ENCODE peak calls at places on chromosomes 5 and 9, in six cellular contexts. N is occipital lobe, B is hypothalamus, Y is nucleus accumbens, W is mucosa of descending colon, D is adrenal gland. C is an unnamed sample.

GRCh38 chr9:87834357-87834756 is 48.3 kb upstream of the SPATA31E1 start:
- DNase-seq in B (no peak), W (peak), N (no peak), Y (no peak), D (no peak), C (no peak)

GRCh38 chr9:112378441-112379176 is 1.3 kb upstream of the HSDL2 start:
- DNase-seq in Y (no peak), N (no peak), B (no peak), D (peak), W (peak), C (no peak)

GRCh38 chr5:9534881-9535517 is 10.9 kb downstream of the SEMA5A start:
- DNase-seq in N (peak), W (no peak), B (no peak), D (no peak), Y (no peak), C (no peak)

GRCh38 chr9:69919461-69920061 is 98.9 kb downstream of the CFAP95 start:
- DNase-seq in B (no peak), W (no peak), Y (no peak), N (no peak), D (peak), C (no peak)

GRCh38 chr5:14581333-14581890 is at the start of gene OTULINL:
- DNase-seq in D (peak), B (peak), N (peak), Y (peak), W (peak), C (peak)

GRCh38 chr9:4030751-4031150 is 269.1 kb downstream of the GLIS3 start:
- DNase-seq in B (no peak), D (no peak), Y (no peak), W (no peak), N (no peak), C (no peak)

GRCh38 chr5:5229405-5229804 is 89.3 kb downstream of the ADAMTS16 start:
- DNase-seq in W (no peak), Y (no peak), B (no peak), N (no peak), D (no peak), C (no peak)

GRCh38 chr9:130361873-130362362 is 82.8 kb upstream of the ASS1 start:
- DNase-seq in N (no peak), W (no peak), B (no peak), Y (no peak), D (no peak), C (no peak)

GRCh38 chr5:73460133-73460532 is 11.6 kb upstream of the FOXD1 start:
- DNase-seq in N (no peak), D (no peak), W (no peak), B (no peak), Y (no peak), C (no peak)

GRCh38 chr9:91837982-91838731 is 111.9 kb downstream of the ROR2 start:
- DNase-seq in Y (no peak), B (no peak), D (peak), N (no peak), W (peak), C (no peak)

GRCh38 chr5:59873113-59873512 is 20.4 kb downstream of the PDE4D start:
- DNase-seq in B (no peak), W (no peak), Y (no peak), N (peak), D (no peak), C (no peak)

GRCh38 chr9:98916660-98917059 is 27.0 kb upstream of the COL15A1 start:
- DNase-seq in Y (no peak), W (peak), D (peak), N (no peak), B (no peak), C (no peak)

GRCh38 chr5:144187699-144188294 is 17.1 kb downstream of the KCTD16 start:
- DNase-seq in W (no peak), D (peak), N (no peak), B (no peak), Y (no peak), C (no peak)

GRCh38 chr5:159660401-159660800 is 255.9 kb upstream of the ADRA1B start:
- DNase-seq in N (no peak), Y (no peak), B (no peak), D (no peak), W (no peak), C (no peak)

GRCh38 chr9:123373941-123374340 is 17.9 kb downstream of the CRB2 start:
- DNase-seq in W (no peak), Y (no peak), D (no peak), B (no peak), N (no peak), C (no peak)

GRCh38 chr9:18947772-18948391 is 85.1 kb downstream of the SAXO1 start:
- DNase-seq in D (peak), N (no peak), W (no peak), Y (no peak), B (no peak), C (no peak)

GRCh38 chr9:127066775-127067111 is 55.7 kb downstream of the ANGPTL2 start:
- DNase-seq in Y (no peak), W (no peak), B (no peak), N (no peak), D (peak), C (no peak)

GRCh38 chr9:113462781-113463286 is 693 bp upstream of the RGS3 start:
- DNase-seq in Y (no peak), N (no peak), B (no peak), W (no peak), D (no peak), C (no peak)

GRCh38 chr5:159582756-159583523 is 252.7 kb upstream of the IL12B start:
- DNase-seq in N (no peak), B (no peak), D (no peak), Y (no peak), W (no peak), C (no peak)

GRCh38 chr5:145347026-145347616 is 488.0 kb downstream of the PRELID2 start:
- DNase-seq in W (no peak), N (no peak), B (no peak), D (peak), Y (no peak), C (no peak)

GRCh38 chr9:88534456-88535225 is at the start of gene NXNL2:
- DNase-seq in N (peak), Y (no peak), B (peak), D (peak), W (peak), C (peak)

GRCh38 chr9:131839281-131840084 is 99.6 kb upstream of the RAPGEF1 start:
- DNase-seq in B (no peak), W (no peak), D (no peak), N (no peak), Y (no peak), C (no peak)

GRCh38 chr9:131589993-131590392 is 44.7 kb downstream of the PRRT1B start:
- DNase-seq in B (no peak), D (no peak), W (no peak), N (no peak), Y (no peak), C (no peak)

GRCh38 chr9:104608336-104608735 is 2.9 kb upstream of the OR13C2 start:
- DNase-seq in Y (no peak), D (no peak), W (no peak), B (no peak), N (no peak), C (no peak)

GRCh38 chr5:169063269-169063919 is 237.5 kb downstream of the SLIT3 start:
- DNase-seq in N (no peak), W (no peak), Y (no peak), B (no peak), D (no peak), C (no peak)

C was measured in lower leg skin.